ENCODE peak calls at places on chromosomes 16 and 17, in four cellular contexts. I, H, P and N are unnamed samples.

GRCh38 chr17:42578282-42578869 is 847 bp upstream of the PSMC3IP start:
- DNase-seq in I (peak; percentile 96), H (peak; percentile 84), P (peak; percentile 92), N (peak; percentile 76)

GRCh38 chr17:58282442-58282841 is 1.7 kb upstream of the MPO start:
- DNase-seq in I (no peak), H (no peak), P (no peak), N (no peak)

GRCh38 chr17:37605813-37606505 is 3.3 kb downstream of the SYNRG start:
- DNase-seq in I (no peak), H (no peak), P (no peak), N (no peak)

GRCh38 chr16:29862383-29862883 is 593 bp downstream of the CDIPT start:
- DNase-seq in I (no peak), H (no peak), P (no peak), N (no peak)

GRCh38 chr16:78993342-78993741 is 607.2 kb downstream of the MAF start:
- DNase-seq in I (no peak), H (no peak), P (no peak), N (no peak)

GRCh38 chr17:77325826-77326581 is 185.2 kb downstream of the SEC14L1 start:
- DNase-seq in I (no peak), H (no peak), P (no peak), N (no peak)

GRCh38 chr16:30185141-30185682 is 1.8 kb downstream of the CORO1A start:
- DNase-seq in I (peak; percentile 44), H (no peak), P (no peak), N (no peak)

GRCh38 chr16:12267491-12267890 is 291.0 kb downstream of the SNX29 start:
- DNase-seq in I (no peak), H (peak; percentile 61), P (no peak), N (no peak)

GRCh38 chr17:6393368-6393952 is 41.5 kb downstream of the AIPL1 start:
- DNase-seq in I (no peak), H (peak; percentile 53), P (no peak), N (no peak)

GRCh38 chr16:75306102-75306762 is 54.8 kb upstream of the BCAR1 start:
- DNase-seq in I (no peak), H (peak; percentile 95), P (no peak), N (no peak)

GRCh38 chr17:75032896-75033294 is 13.9 kb downstream of the ATP5PD start:
- DNase-seq in I (no peak), H (no peak), P (no peak), N (no peak)

GRCh38 chr16:5615868-5616642 is 518.5 kb upstream of the EEF2KMT start:
- DNase-seq in I (peak; percentile 88), H (peak; percentile 35), P (no peak), N (peak; percentile 77)

GRCh38 chr17:1484586-1485310 is 7.7 kb downstream of the MYO1C start:
- DNase-seq in I (peak; percentile 85), H (peak; percentile 24), P (peak; percentile 43), N (no peak)

GRCh38 chr16:75591001-75591852 is 25.0 kb downstream of the GABARAPL2 start:
- DNase-seq in I (no peak), H (no peak), P (no peak), N (no peak)

GRCh38 chr16:3152022-3152272 is 17.1 kb downstream of the ZNF213 start:
- DNase-seq in I (no peak), H (no peak), P (no peak), N (no peak)

GRCh38 chr16:85301171-85301690 is 189.0 kb upstream of the CIBAR2 start:
- DNase-seq in I (no peak), H (no peak), P (no peak), N (no peak)

GRCh38 chr16:81480856-81481821 is 36.5 kb downstream of the CMIP start:
- DNase-seq in I (no peak), H (peak; percentile 94), P (peak; percentile 97), N (no peak)

GRCh38 chr17:11503292-11503691 is 95.0 kb upstream of the DNAH9 start:
- DNase-seq in I (no peak), H (no peak), P (no peak), N (no peak)

GRCh38 chr17:2020721-2021120 is 4.4 kb downstream of the RTN4RL1 start:
- DNase-seq in I (no peak), H (no peak), P (no peak), N (no peak)

GRCh38 chr17:55420776-55421178 is 858 bp downstream of the MMD start:
- DNase-seq in I (peak; percentile 56), H (no peak), P (no peak), N (no peak)

GRCh38 chr16:85238233-85238647 is 126.0 kb upstream of the CIBAR2 start:
- DNase-seq in I (peak; percentile 79), H (no peak), P (no peak), N (no peak)

GRCh38 chr17:67469208-67469980 is 92.3 kb downstream of the PITPNC1 start:
- DNase-seq in I (no peak), H (peak; percentile 36), P (no peak), N (no peak)

GRCh38 chr16:22727285-22728166 is 86.4 kb upstream of the HS3ST2 start:
- DNase-seq in I (no peak), H (no peak), P (no peak), N (no peak)

GRCh38 chr16:66264311-66265105 is 102.0 kb upstream of the CDH5 start:
- DNase-seq in I (no peak), H (no peak), P (no peak), N (no peak)

GRCh38 chr16:68972720-68973119 is 129.4 kb downstream of the TANGO6 start:
- DNase-seq in I (peak; percentile 63), H (no peak), P (no peak), N (peak; percentile 82)

GRCh38 chr17:62616993-62617893 is 10.2 kb upstream of the MRC2 start:
- DNase-seq in I (peak; percentile 74), H (peak; percentile 97), P (no peak), N (peak; percentile 49)

GRCh38 chr16:28867241-28867640 is 3.6 kb downstream of the SH2B1 start:
- DNase-seq in I (no peak), H (no peak), P (no peak), N (no peak)

GRCh38 chr17:58326609-58327341 is 1.8 kb downstream of the TSPOAP1 start:
- DNase-seq in I (no peak), H (no peak), P (no peak), N (no peak)

GRCh38 chr17:7654832-7655540 is 4.3 kb downstream of the ATP1B2 start:
- DNase-seq in I (no peak), H (no peak), P (no peak), N (no peak)

GRCh38 chr17:7650509-7651096 is at the start of gene ATP1B2:
- DNase-seq in I (peak; percentile 90), H (peak; percentile 67), P (no peak), N (peak; percentile 74)

GRCh38 chr17:7651097-7651958 is 602 bp downstream of the ATP1B2 start:
- DNase-seq in I (peak; percentile 63), H (no peak), P (no peak), N (no peak)

GRCh38 chr17:7651959-7652658 is 1.4 kb downstream of the ATP1B2 start:
- DNase-seq in I (no peak), H (no peak), P (no peak), N (no peak)

GRCh38 chr17:7652659-7653343 is 2.1 kb downstream of the ATP1B2 start:
- DNase-seq in I (no peak), H (no peak), P (no peak), N (no peak)
- TF ChIP-seq SUZ12 in I (no peak), H (no peak), P (no peak), N (no peak)

GRCh38 chr16:1044515-1045362 is 27.8 kb upstream of the SSTR5 start:
- DNase-seq in I (no peak), H (no peak), P (no peak), N (no peak)
- H3K27me3 ChIP-seq in I (no peaks in the 10 kb centered on the region), H (peaks cover 9% of the 10 kb centered on the region), P (no peaks in the 10 kb centered on the region), N (no peaks in the 10 kb centered on the region)

GRCh38 chr17:47776330-47777197 is 43.5 kb downstream of the TBX21 start:
- DNase-seq in I (no peak), H (peak; percentile 47), P (no peak), N (no peak)
- TF ChIP-seq SUZ12 in I (no peak), H (no peak), P (no peak), N (no peak)

GRCh38 chr16:67731071-67731810 is 12.1 kb upstream of the GFOD2 start:
- DNase-seq in I (no peak), H (no peak), P (no peak), N (no peak)

GRCh38 chr16:67730326-67730725 is 11.2 kb upstream of the GFOD2 start:
- DNase-seq in I (no peak), H (no peak), P (no peak), N (no peak)

GRCh38 chr16:67729636-67730248 is 10.6 kb upstream of the GFOD2 start:
- DNase-seq in I (no peak), H (no peak), P (no peak), N (no peak)

GRCh38 chr16:67726106-67727034 is 7.3 kb upstream of the GFOD2 start:
- DNase-seq in I (no peak), H (peak; percentile 79), P (no peak), N (no peak)

GRCh38 chr16:67727521-67728485 is 8.7 kb upstream of the GFOD2 start:
- DNase-seq in I (no peak), H (no peak), P (no peak), N (no peak)
- H3K27me3 ChIP-seq in I (no peaks in the 10 kb centered on the region), H (no peaks in the 10 kb centered on the region), P (no peaks in the 10 kb centered on the region), N (no peaks in the 10 kb centered on the region)

GRCh38 chr17:4104506-4104905 is 38.3 kb downstream of the ZZEF1 start:
- DNase-seq in I (no peak), H (no peak), P (no peak), N (no peak)
- TF ChIP-seq SUZ12 in I (no peak), H (no peak), P (no peak), N (no peak)

GRCh38 chr17:49971199-49971847 is 2.3 kb downstream of the DLX4 start:
- DNase-seq in I (no peak), H (no peak), P (no peak), N (no peak)
- H3K27me3 ChIP-seq in I (peaks cover 81% of the 10 kb centered on the region), H (peaks cover 42% of the 10 kb centered on the region), P (peaks cover 37% of the 10 kb centered on the region), N (peaks cover 86% of the 10 kb centered on the region)